ENCODE peak calls at places on chromosomes 11 and 22, in four cellular contexts. One of them, this sample, is unnamed.

GRCh38 chr22:49229483-49230193 is 598.0 kb downstream of the BRD1 start:
- DNase-seq in NCI-H1436: peak
- DNase-seq in anterior cingulate cortex: no peak
- DNase-seq in KBM-7: no peak
- DNase-seq in this sample: no peak

GRCh38 chr11:113384551-113384950 is 3.0 kb upstream of the ANKK1 start:
- DNase-seq in NCI-H1436: no peak
- DNase-seq in anterior cingulate cortex: no peak
- DNase-seq in KBM-7: no peak
- DNase-seq in this sample: no peak

GRCh38 chr22:44151661-44152060 is 29.1 kb upstream of the PARVG start:
- DNase-seq in anterior cingulate cortex: no peak
- DNase-seq in NCI-H1436: no peak
- DNase-seq in KBM-7: no peak
- DNase-seq in this sample: no peak

GRCh38 chr11:9735236-9735635 is 71.4 kb downstream of the SWAP70 start:
- DNase-seq in NCI-H1436: no peak
- DNase-seq in KBM-7: no peak
- DNase-seq in anterior cingulate cortex: no peak
- DNase-seq in this sample: no peak

GRCh38 chr11:120303004-120303637 is 22.0 kb upstream of the TLCD5 start:
- DNase-seq in KBM-7: peak
- DNase-seq in anterior cingulate cortex: peak
- DNase-seq in NCI-H1436: peak
- DNase-seq in this sample: peak

GRCh38 chr11:15976433-15977045 is 379.8 kb downstream of the SOX6 start:
- DNase-seq in anterior cingulate cortex: no peak
- DNase-seq in NCI-H1436: no peak
- DNase-seq in KBM-7: peak
- DNase-seq in this sample: no peak

GRCh38 chr11:12675951-12676711 is 1.9 kb downstream of the TEAD1 start:
- DNase-seq in anterior cingulate cortex: no peak
- DNase-seq in NCI-H1436: no peak
- DNase-seq in KBM-7: peak
- DNase-seq in this sample: no peak

GRCh38 chr22:29359469-29359868 is 28.9 kb downstream of the AP1B1 start:
- DNase-seq in KBM-7: peak
- DNase-seq in anterior cingulate cortex: peak
- DNase-seq in NCI-H1436: no peak
- DNase-seq in this sample: peak

GRCh38 chr11:1014276-1014675 is 22.2 kb downstream of the MUC6 start:
- DNase-seq in anterior cingulate cortex: no peak
- DNase-seq in NCI-H1436: no peak
- DNase-seq in KBM-7: no peak
- DNase-seq in this sample: no peak

GRCh38 chr11:13329670-13330401 is 52.2 kb downstream of the BMAL1 start:
- DNase-seq in KBM-7: no peak
- DNase-seq in NCI-H1436: peak
- DNase-seq in anterior cingulate cortex: no peak
- DNase-seq in this sample: no peak

GRCh38 chr11:103125462-103125861 is 16.2 kb downstream of the DYNC2H1 start:
- DNase-seq in anterior cingulate cortex: no peak
- DNase-seq in NCI-H1436: no peak
- DNase-seq in KBM-7: no peak
- DNase-seq in this sample: no peak

GRCh38 chr22:43853328-43853931 is 8.9 kb downstream of the SULT4A1 start:
- DNase-seq in anterior cingulate cortex: no peak
- DNase-seq in KBM-7: no peak
- DNase-seq in NCI-H1436: no peak
- DNase-seq in this sample: peak

GRCh38 chr11:79013509-79013908 is 427.3 kb downstream of the TENM4 start:
- DNase-seq in NCI-H1436: no peak
- DNase-seq in KBM-7: no peak
- DNase-seq in anterior cingulate cortex: no peak
- DNase-seq in this sample: no peak

GRCh38 chr11:63564056-63564784 is 1.0 kb upstream of the PLAAT2 start:
- DNase-seq in anterior cingulate cortex: no peak
- DNase-seq in NCI-H1436: no peak
- DNase-seq in KBM-7: no peak
- DNase-seq in this sample: no peak

GRCh38 chr11:112499153-112499907 is 238.7 kb upstream of the PLET1 start:
- DNase-seq in NCI-H1436: peak
- DNase-seq in anterior cingulate cortex: no peak
- DNase-seq in KBM-7: no peak
- DNase-seq in this sample: no peak

GRCh38 chr11:76824083-76824939 is 36.4 kb upstream of the ACER3 start:
- DNase-seq in NCI-H1436: no peak
- DNase-seq in anterior cingulate cortex: no peak
- DNase-seq in KBM-7: peak
- DNase-seq in this sample: no peak

GRCh38 chr22:49956418-49956770 is 4.2 kb upstream of the PIM3 start:
- DNase-seq in anterior cingulate cortex: no peak
- DNase-seq in KBM-7: no peak
- DNase-seq in NCI-H1436: no peak
- DNase-seq in this sample: no peak

GRCh38 chr22:46107753-46108563 is 42.4 kb upstream of the PPARA start:
- DNase-seq in NCI-H1436: no peak
- DNase-seq in anterior cingulate cortex: no peak
- DNase-seq in KBM-7: no peak
- DNase-seq in this sample: no peak

This sample was measured in glutamatergic neuron.